ENCODE peak calls at places on chromosomes 1 and 21, in five cellular contexts. L, W, X, Q and J are unnamed samples.

GRCh38 chr1:33661791-33662190 is 189.3 kb downstream of the ZSCAN20 start:
- DNase-seq in X (no peak), Q (no peak), W (no peak), L (no peak), J (no peak)

GRCh38 chr1:175673236-175674150 is 69.9 kb downstream of the TNR start:
- DNase-seq in W (no peak), Q (peak), L (no peak), X (no peak), J (no peak)

GRCh38 chr1:27346991-27347627 is 5.3 kb downstream of the SYTL1 start:
- DNase-seq in Q (no peak), L (peak), W (no peak), X (no peak), J (no peak)

GRCh38 chr1:56129837-56130236 is 449.5 kb downstream of the PLPP3 start:
- DNase-seq in W (no peak), Q (no peak), L (no peak), X (no peak), J (no peak)

GRCh38 chr1:89286549-89287181 is 14.0 kb upstream of the GBP5 start:
- DNase-seq in W (no peak), L (no peak), X (no peak), Q (no peak), J (no peak)

GRCh38 chr1:159177273-159177907 is 6.0 kb downstream of the CADM3 start:
- DNase-seq in X (peak), W (peak), L (no peak), Q (peak), J (peak)

GRCh38 chr1:28927442-28928305 is 13.3 kb downstream of the EPB41 start:
- DNase-seq in Q (no peak), W (no peak), L (no peak), X (no peak), J (no peak)

GRCh38 chr1:58883037-58883887 is 99.4 kb upstream of the JUN start:
- DNase-seq in W (peak), L (peak), X (peak), Q (no peak), J (no peak)

GRCh38 chr1:82775402-82776000 is 974.8 kb downstream of the ADGRL2 start:
- DNase-seq in W (peak), Q (peak), L (no peak), X (peak), J (peak)

GRCh38 chr1:207218512-207219352 is 102.7 kb upstream of the CD55 start:
- DNase-seq in W (no peak), Q (no peak), L (no peak), X (peak), J (no peak)

GRCh38 chr1:19203440-19203839 is 6.6 kb downstream of the UBR4 start:
- DNase-seq in W (peak), L (no peak), Q (no peak), X (peak), J (no peak)

GRCh38 chr1:76066390-76066789 is 8.2 kb upstream of the ST6GALNAC3 start:
- DNase-seq in Q (no peak), X (no peak), L (no peak), W (peak), J (peak)

GRCh38 chr1:20494609-20495311 is 8.8 kb upstream of the CAMK2N1 start:
- DNase-seq in X (no peak), L (no peak), W (peak), Q (no peak), J (no peak)

GRCh38 chr1:8203551-8203950 is 114.4 kb upstream of the SLC45A1 start:
- DNase-seq in W (no peak), Q (no peak), L (no peak), X (no peak), J (no peak)

GRCh38 chr1:76576876-76577817 is 290.1 kb upstream of the ST6GALNAC5 start:
- DNase-seq in Q (no peak), W (no peak), L (no peak), X (no peak), J (no peak)

DNA sequence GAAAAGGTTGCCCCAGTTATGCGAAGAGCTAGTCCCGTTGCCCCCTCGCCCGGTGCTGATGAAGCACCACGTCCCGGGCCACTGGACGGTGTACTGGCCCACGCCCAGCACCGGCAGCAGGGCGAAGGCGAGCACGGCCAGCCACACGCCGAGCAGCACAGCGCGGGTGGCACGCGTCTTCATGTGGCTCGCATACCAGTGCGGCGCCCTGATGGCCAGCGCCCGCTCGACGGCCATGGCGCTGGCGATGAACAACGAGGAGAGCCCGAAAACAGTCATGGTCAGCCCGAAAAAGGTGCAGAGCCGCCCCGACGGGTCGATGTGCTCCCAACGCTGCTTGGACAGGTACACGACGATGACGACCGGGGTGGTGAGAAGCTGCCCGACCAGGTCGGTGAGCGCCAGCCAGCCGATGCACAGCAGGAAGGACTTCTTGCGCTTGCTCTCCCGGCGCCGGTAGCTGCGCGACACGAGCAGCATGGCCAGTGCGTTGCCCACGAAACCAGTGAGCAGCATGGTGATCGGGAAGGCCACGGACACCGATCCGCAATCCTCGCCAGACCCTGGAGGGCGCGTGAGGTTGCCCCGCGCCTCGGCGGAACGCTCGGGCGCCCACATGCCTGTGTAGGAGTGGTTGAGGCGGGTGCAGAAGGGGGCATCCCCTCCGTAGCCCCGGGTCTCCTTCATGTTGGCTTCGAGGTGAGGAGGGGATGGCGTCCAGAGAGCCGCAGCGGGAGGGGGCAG is 553 bp downstream of the PTGER3 start:
- DNase-seq in Q (no peak), W (no peak), X (no peak), L (peak), J (no peak)
- TF ChIP-seq CTCF in Q (no peak), W (no peak), X (no peak), L (no peak), J (no peak)

DNA sequence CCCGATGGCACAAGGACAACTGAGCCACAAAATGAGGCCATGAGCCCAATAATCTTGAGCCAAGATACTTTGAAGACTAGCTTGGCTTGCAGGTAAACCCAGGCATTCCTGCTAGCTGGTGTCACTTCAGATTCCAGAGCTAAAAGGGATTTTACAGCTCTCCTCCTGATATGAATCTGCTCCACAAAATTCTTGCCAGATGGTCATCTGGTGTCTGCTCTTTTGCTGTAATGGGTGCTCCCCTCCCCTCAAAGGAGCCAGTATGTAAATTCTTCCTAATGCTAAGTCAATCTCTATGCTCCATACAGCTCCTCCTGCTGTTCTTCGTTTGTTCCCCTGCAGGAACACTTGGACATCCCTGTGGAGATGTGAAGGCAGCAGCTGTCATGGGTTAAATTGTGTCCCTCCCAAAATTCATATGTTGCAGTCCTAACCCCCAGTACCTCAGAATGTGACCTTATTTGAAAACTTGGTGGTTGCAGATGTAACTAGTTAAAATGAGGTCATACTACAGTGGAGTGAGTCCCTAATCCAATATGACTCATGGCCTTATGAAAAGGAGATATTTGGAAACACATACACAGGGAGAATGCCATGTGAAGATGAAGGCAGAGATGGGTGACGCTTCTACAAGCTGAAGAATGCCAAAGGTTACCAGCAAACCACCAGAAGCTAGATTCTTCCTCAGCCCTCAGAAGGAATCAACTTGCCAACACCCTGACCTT is 180.6 kb upstream of the PALMD start:
- DNase-seq in W (peak), L (no peak), X (no peak), Q (no peak), J (no peak)
- TF ChIP-seq CTCF in W (peak), L (no peak), X (no peak), Q (no peak), J (no peak)

GRCh38 chr21:43967981-43968380 is 44.1 kb upstream of the TRAPPC10 start:
- DNase-seq in L (no peak), W (no peak), X (no peak), Q (no peak), J (no peak)

GRCh38 chr21:43969115-43969444 is 43.0 kb upstream of the TRAPPC10 start:
- DNase-seq in X (no peak), L (no peak), Q (no peak), W (no peak), J (no peak)

GRCh38 chr21:43968410-43969114 is 43.5 kb upstream of the TRAPPC10 start:
- DNase-seq in Q (no peak), W (no peak), L (no peak), X (no peak), J (no peak)

GRCh38 chr21:43966946-43967512 is 45.1 kb upstream of the TRAPPC10 start:
- DNase-seq in Q (no peak), X (no peak), L (no peak), W (no peak), J (no peak)

GRCh38 chr21:43965911-43966585 is 46.1 kb upstream of the TRAPPC10 start:
- DNase-seq in L (no peak), Q (no peak), X (no peak), W (no peak), J (no peak)
- TF ChIP-seq CTCF in L (no peak), Q (no peak), X (no peak), W (no peak), J (no peak)

GRCh38 chr1:61756773-61757172 is 14.5 kb downstream of the PATJ start:
- DNase-seq in X (no peak), W (no peak), Q (no peak), L (no peak), J (no peak)

GRCh38 chr1:61752921-61753389 is 10.7 kb downstream of the PATJ start:
- DNase-seq in W (no peak), Q (no peak), X (no peak), L (no peak), J (no peak)

GRCh38 chr1:61753998-61754508 is 11.8 kb downstream of the PATJ start:
- DNase-seq in L (no peak), Q (no peak), W (no peak), X (no peak), J (no peak)

GRCh38 chr1:61754545-61754944 is 12.3 kb downstream of the PATJ start:
- DNase-seq in L (no peak), W (no peak), X (no peak), Q (no peak), J (peak)

DNA sequence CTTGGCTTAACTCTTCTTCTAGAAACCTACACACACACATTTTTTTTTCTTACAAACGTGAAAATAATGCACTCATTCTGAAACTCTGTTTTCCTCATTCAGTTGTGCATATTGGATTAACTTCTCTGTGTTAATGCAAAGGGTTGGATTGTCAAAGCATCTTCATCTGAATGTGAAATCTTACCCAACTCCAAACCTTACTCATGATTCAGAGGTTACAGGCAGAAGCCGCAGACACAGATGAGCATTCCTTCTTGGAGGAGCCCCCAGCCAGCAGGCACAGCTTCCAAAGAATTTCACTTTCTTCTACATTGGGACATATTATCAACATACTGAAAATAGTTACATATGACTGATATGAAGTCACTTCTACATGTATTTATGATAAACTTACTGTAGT is 15.7 kb downstream of the PATJ start:
- DNase-seq in W (peak), X (no peak), Q (no peak), L (no peak), J (no peak)
- TF ChIP-seq CTCF in W (no peak), X (no peak), Q (no peak), L (no peak), J (no peak)

GRCh38 chr1:117059678-117060440 is at the start of gene TTF2:
- DNase-seq in W (peak), Q (peak), X (peak), L (peak), J (peak)
- TF ChIP-seq CTCF in W (peak), Q (peak), X (no peak), L (no peak), J (no peak)

GRCh38 chr1:241408170-241408569 is 51.2 kb upstream of the RGS7 start:
- DNase-seq in L (no peak), W (peak), X (no peak), Q (no peak), J (no peak)
- TF ChIP-seq CTCF in L (no peak), W (peak), X (no peak), Q (peak), J (peak)